ENCODE peak calls at places on chromosomes 4 and X, in seven cellular contexts. L is upper lobe of right lung, U is CD14-positive monocyte, S is glutamatergic neuron, V is T-helper 1 cell, I is iris pigment epithelial cell, M is anterior cingulate cortex. Y is an unnamed sample.

GRCh38 chr4:4848540-4848939 is 10.9 kb upstream of the MSX1 start:
- DNase-seq in L (peak), U (no peak), S (peak), V (no peak), I (no peak), M (no peak), Y (no peak)

GRCh38 chrX:118519411-118520205 is 24.0 kb downstream of the DOCK11 start:
- DNase-seq in L (no peak), U (no peak), S (no peak), V (no peak), I (peak), M (no peak), Y (no peak)

GRCh38 chrX:150533863-150534262 is 34.6 kb upstream of the MTM1 start:
- DNase-seq in L (no peak), U (no peak), S (no peak), V (no peak), I (no peak), M (no peak), Y (no peak)

GRCh38 chr4:116702949-116703348 is 382.4 kb downstream of the TRAM1L1 start:
- DNase-seq in L (no peak), U (no peak), S (no peak), V (no peak), I (no peak), M (no peak), Y (no peak)

GRCh38 chrX:70141373-70141772 is 8.1 kb downstream of the IGBP1 start:
- DNase-seq in L (no peak), U (no peak), S (no peak), V (no peak), I (no peak), M (no peak), Y (no peak)

GRCh38 chrX:64894454-64895038 is 81.7 kb downstream of the ZC4H2 start:
- DNase-seq in L (no peak), U (no peak), S (peak), V (no peak), I (peak), M (no peak), Y (peak)

GRCh38 chrX:70253377-70254062 is 6.5 kb downstream of the P2RY4 start:
- DNase-seq in L (no peak), U (no peak), S (no peak), V (no peak), I (peak), M (no peak), Y (no peak)

GRCh38 chr4:30875659-30876269 is 155.6 kb downstream of the PCDH7 start:
- DNase-seq in L (no peak), U (no peak), S (no peak), V (no peak), I (peak), M (no peak), Y (no peak)

GRCh38 chr4:33425916-33426315 is 2705.7 kb downstream of the PCDH7 start:
- DNase-seq in L (no peak), U (no peak), S (no peak), V (no peak), I (no peak), M (no peak), Y (no peak)

GRCh38 chr4:11720292-11720691 is 291.6 kb upstream of the HS3ST1 start:
- DNase-seq in L (no peak), U (no peak), S (no peak), V (no peak), I (peak), M (no peak), Y (no peak)

GRCh38 chr4:2712261-2712842 is 43.8 kb downstream of the TNIP2 start:
- DNase-seq in L (no peak), U (no peak), S (peak), V (no peak), I (peak), M (no peak), Y (no peak)

GRCh38 chr4:144645102-144645469 is 870 bp upstream of the HHIP start:
- DNase-seq in L (peak), U (no peak), S (peak), V (no peak), I (no peak), M (no peak), Y (no peak)

GRCh38 chrX:119482497-119483480 is 14.5 kb downstream of the SLC25A5 start:
- DNase-seq in L (peak), U (peak), S (peak), V (peak), I (peak), M (peak), Y (peak)

GRCh38 chrX:14440109-14440508 is 89.2 kb upstream of the GLRA2 start:
- DNase-seq in L (no peak), U (no peak), S (no peak), V (no peak), I (no peak), M (no peak), Y (no peak)

GRCh38 chr4:1792832-1793495 is at the start of gene FGFR3:
- DNase-seq in L (peak), U (no peak), S (no peak), V (no peak), I (no peak), M (no peak), Y (no peak)

GRCh38 chrX:53116101-53116500 is 22.2 kb downstream of the KANTR start:
- DNase-seq in L (no peak), U (no peak), S (no peak), V (no peak), I (peak), M (no peak), Y (no peak)

GRCh38 chr4:119647558-119647957 is 19.0 kb upstream of the PDE5A start:
- DNase-seq in L (no peak), U (no peak), S (no peak), V (no peak), I (peak), M (no peak), Y (no peak)

GRCh38 chrX:151912221-151912620 is 468 bp upstream of the MAGEA4 start:
- DNase-seq in L (no peak), U (no peak), S (no peak), V (no peak), I (no peak), M (no peak), Y (no peak)

GRCh38 chrX:110317820-110318663 is at the start of gene AMMECR1:
- DNase-seq in L (peak), U (peak), S (peak), V (peak), I (peak), M (peak), Y (peak)

GRCh38 chrX:110143454-110144210 is 140.7 kb downstream of the TMEM164 start:
- DNase-seq in L (no peak), U (no peak), S (no peak), V (no peak), I (no peak), M (peak), Y (no peak)

GRCh38 chr4:153008578-153009199 is 72.6 kb downstream of the FHDC1 start:
- DNase-seq in L (no peak), U (no peak), S (no peak), V (no peak), I (no peak), M (no peak), Y (no peak)

GRCh38 chrX:45011131-45011530 is 138.1 kb downstream of the KDM6A start:
- DNase-seq in L (no peak), U (no peak), S (no peak), V (no peak), I (peak), M (no peak), Y (no peak)

GRCh38 chr4:80732010-80732409 is 298.5 kb upstream of the BMP3 start:
- DNase-seq in L (no peak), U (no peak), S (no peak), V (no peak), I (peak), M (no peak), Y (no peak)

GRCh38 chr4:47160095-47160494 is 128.7 kb downstream of the GABRB1 start:
- DNase-seq in L (no peak), U (no peak), S (no peak), V (no peak), I (peak), M (no peak), Y (no peak)

GRCh38 chrX:22063284-22063683 is 31.2 kb downstream of the PHEX start:
- DNase-seq in L (no peak), U (no peak), S (no peak), V (no peak), I (peak), M (no peak), Y (no peak)

GRCh38 chr4:159444668-159445067 is 341.8 kb downstream of the RAPGEF2 start:
- DNase-seq in L (no peak), U (no peak), S (no peak), V (no peak), I (peak), M (no peak), Y (no peak)

GRCh38 chr4:56240554-56241190 is 146.6 kb downstream of the AASDH start:
- DNase-seq in L (no peak), U (no peak), S (no peak), V (no peak), I (no peak), M (no peak), Y (no peak)

GRCh38 chrX:110795645-110796510 is at the start of gene CHRDL1:
- DNase-seq in L (peak), U (no peak), S (peak), V (no peak), I (peak), M (peak), Y (no peak)

GRCh38 chr4:11741190-11741652 is 312.5 kb upstream of the HS3ST1 start:
- DNase-seq in L (no peak), U (no peak), S (no peak), V (no peak), I (peak), M (no peak), Y (no peak)

GRCh38 chr4:87835732-87836131 is 3.0 kb downstream of the MEPE start:
- DNase-seq in L (no peak), U (no peak), S (no peak), V (no peak), I (no peak), M (no peak), Y (no peak)

GRCh38 chrX:123959281-123960063 is 2.0 kb upstream of the STAG2 start:
- DNase-seq in L (peak), U (no peak), S (no peak), V (no peak), I (peak), M (peak), Y (no peak)

Y was measured in CMK.